ENCODE peak calls at places on chromosomes 16 and 17, in six cellular contexts. J, I, A, H, E and Q are unnamed samples.

GRCh38 chr16:47872228-47872627 is 283.6 kb downstream of the ABCC12 start:
- DNase-seq in J (no peak), I (no peak), A (no peak), H (no peak), E (no peak), Q (no peak)

GRCh38 chr16:89922884-89923639 is at the start of gene TUBB3:
- DNase-seq in J (no peak), I (peak; percentile 58), A (peak; percentile 83), H (peak; percentile 77), E (peak; percentile 64), Q (no peak)

GRCh38 chr17:81388612-81389367 is 6.5 kb upstream of the BAHCC1 start:
- DNase-seq in J (no peak), I (no peak), A (no peak), H (no peak), E (no peak), Q (no peak)

GRCh38 chr16:15816228-15816627 is 40.6 kb downstream of the MYH11 start:
- DNase-seq in J (no peak), I (no peak), A (no peak), H (no peak), E (no peak), Q (no peak)

GRCh38 chr16:16996830-16997229 is 473.9 kb downstream of the XYLT1 start:
- DNase-seq in J (no peak), I (no peak), A (no peak), H (no peak), E (no peak), Q (no peak)

GRCh38 chr16:26433807-26434206 is 632.9 kb upstream of the C16orf82 start:
- DNase-seq in J (no peak), I (no peak), A (no peak), H (no peak), E (no peak), Q (no peak)

GRCh38 chr17:80361495-80362220 is 53.3 kb upstream of the ENDOV start:
- DNase-seq in J (peak; percentile 46), I (no peak), A (no peak), H (no peak), E (no peak), Q (no peak)

GRCh38 chr16:1414532-1415265 is at the start of gene UNKL:
- DNase-seq in J (no peak), I (peak; percentile 78), A (peak; percentile 40), H (peak; percentile 76), E (peak; percentile 78), Q (no peak)

GRCh38 chr17:15738066-15738465 is 6.0 kb downstream of the TBC1D26 start:
- DNase-seq in J (no peak), I (no peak), A (no peak), H (no peak), E (no peak), Q (no peak)

GRCh38 chr17:74959826-74960738 is 12.5 kb downstream of the HID1 start:
- DNase-seq in J (no peak), I (no peak), A (no peak), H (no peak), E (no peak), Q (no peak)

GRCh38 chr17:50562266-50563094 is 2.0 kb downstream of the CACNA1G start:
- DNase-seq in J (no peak), I (no peak), A (no peak), H (no peak), E (no peak), Q (no peak)

GRCh38 chr17:30476726-30477082 is 504 bp upstream of the GOSR1 start:
- DNase-seq in J (no peak), I (no peak), A (no peak), H (peak; percentile 28), E (no peak), Q (no peak)

GRCh38 chr17:81294512-81295030 is 536 bp downstream of the SLC38A10 start:
- DNase-seq in J (no peak), I (peak; percentile 21), A (peak; percentile 20), H (peak; percentile 55), E (peak; percentile 44), Q (no peak)

GRCh38 chr17:39271546-39271945 is 45.8 kb upstream of the STAC2 start:
- DNase-seq in J (no peak), I (no peak), A (no peak), H (peak; percentile 9), E (no peak), Q (no peak)

GRCh38 chr16:82043680-82044584 is 8.9 kb downstream of the HSD17B2 start:
- DNase-seq in J (no peak), I (no peak), A (no peak), H (no peak), E (no peak), Q (no peak)

GRCh38 chr17:57424777-57425188 is 168.5 kb downstream of the MSI2 start:
- DNase-seq in J (no peak), I (no peak), A (peak; percentile 71), H (no peak), E (no peak), Q (no peak)
- H3K4me1 ChIP-seq in J (no peaks in the 10 kb centered on the region), I (peaks cover 21% of the 10 kb centered on the region), A (peaks cover 23% of the 10 kb centered on the region), H (no peaks in the 10 kb centered on the region), E (no peaks in the 10 kb centered on the region), Q (peaks cover 13% of the 10 kb centered on the region)

GRCh38 chr16:68704232-68704867 is 32.7 kb upstream of the CDH1 start:
- DNase-seq in J (peak; percentile 91), I (peak; percentile 44), A (peak; percentile 52), H (peak; percentile 81), E (peak; percentile 95), Q (no peak)
- TF ChIP-seq CTCF in J (peak; percentile 94), I (peak; percentile 67), A (peak; percentile 78), H (peak; percentile 44), E (peak; percentile 75), Q (peak; percentile 26)

DNA sequence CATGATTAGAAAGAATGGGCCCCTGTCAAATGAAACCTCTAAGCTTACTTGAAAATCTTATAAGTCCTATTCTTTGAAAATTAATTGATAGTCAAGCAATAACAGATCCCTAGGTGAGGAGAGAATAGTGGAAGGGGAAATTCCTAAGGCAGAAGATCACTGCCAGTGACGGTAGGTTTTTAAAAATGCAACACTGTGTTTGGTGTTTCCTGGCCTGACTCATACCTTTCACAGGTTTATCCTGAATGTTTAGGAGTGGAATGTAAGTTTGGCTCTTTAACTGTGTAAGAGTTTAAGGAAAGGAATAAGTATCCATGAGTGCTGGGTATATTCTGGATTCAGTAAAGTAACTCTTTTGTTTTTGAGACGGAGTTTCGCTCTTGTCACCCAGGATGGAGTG is 23.8 kb downstream of the HAPSTR1 start:
- DNase-seq in J (no peak), I (no peak), A (no peak), H (no peak), E (no peak), Q (no peak)
- H3K36me3 ChIP-seq in J (no peaks in the 10 kb centered on the region), I (peaks cover 6% of the 10 kb centered on the region), A (peaks cover 5% of the 10 kb centered on the region), H (no peaks in the 10 kb centered on the region), E (peaks cover 5% of the 10 kb centered on the region), Q (no peaks in the 10 kb centered on the region)

DNA sequence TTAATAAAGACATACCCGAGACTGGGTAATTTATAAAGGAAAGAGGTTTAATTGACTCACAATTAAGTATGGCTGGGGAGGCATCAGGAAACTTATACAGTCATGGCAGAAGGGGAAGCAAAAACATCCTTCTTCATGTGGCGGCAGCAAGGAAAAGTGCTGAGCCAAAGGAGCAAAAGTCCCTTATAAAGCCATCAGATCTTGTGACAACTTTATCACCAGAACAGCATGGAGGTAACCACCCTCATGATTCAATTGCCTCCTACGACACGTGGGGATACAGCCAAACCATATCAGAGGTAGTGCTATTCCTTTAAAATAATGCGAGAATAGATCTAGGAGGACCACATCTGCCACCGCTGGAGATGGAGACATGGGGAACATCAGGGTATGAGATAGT is 9.0 kb downstream of the C16orf54 start:
- DNase-seq in J (no peak), I (no peak), A (no peak), H (no peak), E (no peak), Q (no peak)
- H3K4me1 ChIP-seq in J (no peaks in the 10 kb centered on the region), I (peaks cover 34% of the 10 kb centered on the region), A (no peaks in the 10 kb centered on the region), H (no peaks in the 10 kb centered on the region), E (no peaks in the 10 kb centered on the region), Q (no peaks in the 10 kb centered on the region)